ENCODE peak calls at places on chromosomes 11 and 22, in six cellular contexts. V is HepG2, A is K562, C is GM12891, T is H1, H is GM12878. F is an unnamed sample.

GRCh38 chr11:36501236-36501635 is 8.8 kb downstream of the TRAF6 start:
- DNase-seq in T (no peak), A (no peak), V (no peak), H (no peak), C (no peak), F (no peak)

GRCh38 chr22:37019309-37020191 is at the start of the genes MPST and TST:
- DNase-seq in C (peak), H (no peak), V (peak), A (peak), T (no peak), F (peak)

GRCh38 chr11:72598901-72599300 is 75.3 kb downstream of the PDE2A start:
- DNase-seq in C (no peak), H (no peak), T (no peak), A (peak), V (peak), F (no peak)

GRCh38 chr11:455566-456147 is 5.6 kb downstream of the PTDSS2 start:
- DNase-seq in H (no peak), C (no peak), A (no peak), V (no peak), T (no peak), F (no peak)

GRCh38 chr22:30057375-30057774 is 22.9 kb upstream of the HORMAD2 start:
- DNase-seq in A (no peak), T (no peak), H (no peak), V (no peak), C (no peak), F (no peak)

GRCh38 chr22:20203142-20204099 is 52.6 kb upstream of the CCDC188 start:
- DNase-seq in A (peak), T (peak), C (no peak), V (peak), H (no peak), F (no peak)

GRCh38 chr11:126111458-126112116 is 48.9 kb upstream of the CDON start:
- DNase-seq in V (no peak), T (no peak), A (no peak), C (no peak), H (no peak), F (no peak)

GRCh38 chr11:134340354-134340964 is 8.7 kb downstream of the GLB1L2 start:
- DNase-seq in T (no peak), A (no peak), C (no peak), H (no peak), V (no peak), F (no peak)

GRCh38 chr11:78039919-78040671 is 17.0 kb upstream of the KCTD14 start:
- DNase-seq in H (no peak), A (peak), T (no peak), V (peak), C (peak), F (peak)

GRCh38 chr11:63518548-63518947 is 12.7 kb downstream of the LGALS12 start:
- DNase-seq in T (no peak), C (no peak), V (no peak), A (no peak), H (no peak), F (no peak)

GRCh38 chr11:34243620-34244493 is 114.0 kb downstream of the ABTB2 start:
- DNase-seq in T (no peak), H (peak), A (peak), C (peak), V (no peak), F (no peak)

GRCh38 chr11:2929511-2929879 is 275 bp upstream of the PHLDA2 start:
- DNase-seq in C (no peak), T (no peak), H (no peak), V (no peak), A (peak), F (no peak)

GRCh38 chr11:8959546-8960166 is 4.6 kb downstream of the TMEM9B start:
- DNase-seq in V (peak), A (peak), C (peak), T (peak), H (peak), F (peak)

GRCh38 chr11:31246451-31247165 is 122.9 kb downstream of the DCDC1 start:
- DNase-seq in H (no peak), V (no peak), T (no peak), A (no peak), C (no peak), F (no peak)

GRCh38 chr22:36838119-36839030 is 21.5 kb upstream of the PVALB start:
- DNase-seq in C (no peak), H (no peak), V (no peak), A (no peak), T (no peak), F (no peak)

GRCh38 chr11:29208117-29208516 is 808.7 kb downstream of the KCNA4 start:
- DNase-seq in H (no peak), T (no peak), C (no peak), A (no peak), V (no peak), F (no peak)

GRCh38 chr11:117145393-117145761 is 1.3 kb downstream of the PAFAH1B2 start:
- DNase-seq in H (no peak), C (no peak), A (peak), V (peak), T (no peak), F (no peak)

GRCh38 chr22:48261706-48262105 is 1499.3 kb downstream of the TBC1D22A start:
- DNase-seq in T (no peak), C (no peak), A (peak), V (no peak), H (no peak), F (no peak)

GRCh38 chr22:19870153-19871022 is 15.7 kb upstream of the GNB1L start:
- DNase-seq in V (peak), H (no peak), C (no peak), T (no peak), A (no peak), F (no peak)

GRCh38 chr22:28989484-28989883 is 72.1 kb downstream of the C22orf31 start:
- DNase-seq in V (no peak), C (no peak), A (no peak), T (no peak), H (no peak), F (no peak)

GRCh38 chr22:47850644-47851151 is 1088.2 kb downstream of the TBC1D22A start:
- DNase-seq in V (no peak), A (no peak), C (no peak), T (no peak), H (no peak), F (no peak)

GRCh38 chr22:27416553-27417427 is 384.8 kb downstream of the MN1 start:
- DNase-seq in T (peak), A (no peak), V (no peak), C (no peak), H (no peak), F (no peak)

GRCh38 chr22:48306785-48307570 is 1520.7 kb downstream of the BRD1 start:
- DNase-seq in T (no peak), H (no peak), A (no peak), V (no peak), C (no peak), F (no peak)

GRCh38 chr11:65478411-65479183 is 20.2 kb upstream of the MALAT1 start:
- DNase-seq in H (no peak), V (no peak), A (peak), C (no peak), T (no peak), F (no peak)

GRCh38 chr11:17473071-17473744 is 3.4 kb downstream of the ABCC8 start:
- DNase-seq in H (no peak), V (peak), T (peak), A (peak), C (no peak), F (no peak)

GRCh38 chr11:15688351-15688792 is 573.6 kb downstream of the INSC start:
- DNase-seq in V (no peak), C (no peak), A (no peak), T (no peak), H (no peak), F (no peak)

GRCh38 chr22:45310331-45311032 is 748 bp downstream of the FAM118A start:
- DNase-seq in V (no peak), T (no peak), A (no peak), H (no peak), C (no peak), F (no peak)

DNA sequence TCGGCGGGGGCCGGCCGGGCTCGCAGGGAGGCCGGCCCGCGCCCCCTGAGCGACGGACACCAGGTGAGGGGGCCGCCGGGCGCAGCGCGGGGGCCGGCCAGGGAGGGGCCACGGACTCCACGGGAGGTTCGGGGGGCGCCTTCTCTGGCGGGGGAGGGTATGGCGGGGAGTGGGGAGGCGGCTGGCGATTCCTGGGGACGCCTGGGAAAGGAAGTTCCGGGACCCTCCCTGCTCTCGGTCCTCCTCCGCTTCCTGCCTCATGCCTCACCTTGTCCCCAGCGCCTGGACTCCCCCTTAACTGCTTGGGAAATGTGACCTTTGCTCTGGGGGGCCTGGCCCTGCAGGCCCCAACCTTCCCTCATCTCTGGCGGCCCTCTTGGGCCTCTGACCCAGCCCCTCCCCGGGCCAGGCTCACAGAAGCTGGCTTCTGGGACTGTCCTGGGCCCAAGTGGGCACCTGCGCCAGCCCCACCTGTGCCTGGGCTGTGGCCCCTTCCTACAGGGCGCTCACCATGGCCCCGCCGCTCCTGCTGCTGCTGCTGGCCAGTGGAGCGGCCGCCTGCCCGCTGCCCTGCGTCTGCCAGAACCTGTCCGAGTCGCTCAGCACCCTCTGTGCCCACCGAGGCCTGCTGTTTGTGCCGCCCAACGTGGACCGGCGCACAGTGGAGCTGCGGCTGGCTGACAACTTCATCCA is 516 bp downstream of the LRFN4 start:
- DNase-seq in H (no peak), V (peak), C (peak), A (peak), T (no peak), F (peak)
- TF ChIP-seq POLR2A in H (peak), V (no peak), C (no peak), A (no peak), T (no peak), F (no peak)

DNA sequence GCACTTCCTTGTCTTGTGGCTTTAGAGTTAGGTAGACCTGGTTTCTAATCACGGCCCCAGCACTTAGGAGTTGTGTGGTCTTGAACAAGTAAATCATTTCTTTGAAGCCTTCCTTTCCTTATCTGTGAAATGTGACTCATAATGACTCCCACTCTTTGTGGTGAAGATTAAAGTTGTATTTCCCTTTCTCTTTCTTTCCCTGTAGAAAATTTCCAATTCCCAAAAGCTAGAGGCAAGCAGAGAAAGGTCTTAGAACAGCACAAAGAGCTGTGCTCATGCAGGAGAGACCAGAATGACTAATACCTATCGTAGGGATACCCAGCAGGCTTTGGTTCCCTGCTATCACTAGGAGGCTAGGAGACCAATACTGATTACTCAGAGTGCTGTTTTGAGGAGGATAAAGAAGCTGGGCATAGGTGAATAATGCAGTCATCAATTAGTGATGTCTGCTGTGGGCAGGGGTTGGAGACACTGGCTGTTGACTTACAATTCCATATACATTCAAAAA is 270.7 kb upstream of the SYN3 start:
- DNase-seq in T (no peak), A (no peak), H (no peak), V (peak), C (no peak), F (no peak)
- TF ChIP-seq TAF1 in T (no peak), A (no peak), H (no peak), V (no peak), C (no peak), F (no peak)

GRCh38 chr11:12539570-12539969 is 134.7 kb upstream of the TEAD1 start:
- DNase-seq in A (no peak), H (no peak), V (no peak), T (no peak), C (no peak), F (no peak)
- TF ChIP-seq POLR2A in A (no peak), H (no peak), V (no peak), T (no peak), C (no peak), F (no peak)

GRCh38 chr22:18013436-18013835 is 10.9 kb downstream of the MICAL3 start:
- DNase-seq in T (no peak), A (no peak), C (no peak), H (no peak), V (no peak), F (no peak)
- TF ChIP-seq TAF1 in T (no peak), A (no peak), C (no peak), H (no peak), V (no peak), F (no peak)

DNA sequence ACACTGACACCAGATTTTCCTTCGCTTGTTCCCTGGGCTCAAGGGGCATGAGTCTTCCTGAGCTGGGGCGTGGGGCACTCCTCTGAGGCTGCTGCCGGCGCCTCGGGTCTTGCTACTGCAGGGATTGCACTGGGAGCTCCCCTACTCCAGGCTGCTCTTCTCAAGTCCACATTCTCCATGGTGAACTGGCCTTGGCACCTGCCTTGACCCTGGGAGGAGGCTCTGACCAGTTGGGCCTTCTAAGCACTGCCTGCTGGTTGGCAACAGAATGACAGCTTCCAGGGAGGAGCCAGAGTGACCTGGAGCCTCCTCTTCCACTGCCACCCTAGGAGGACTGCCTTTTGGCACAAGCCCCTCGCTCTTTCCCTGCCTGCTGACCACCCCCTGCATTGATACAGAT is 9.5 kb downstream of the FREY1 start:
- DNase-seq in T (no peak), A (no peak), C (no peak), V (no peak), H (no peak), F (no peak)
- TF ChIP-seq POLR2A in T (no peak), A (no peak), C (no peak), V (no peak), H (no peak), F (no peak)

DNA sequence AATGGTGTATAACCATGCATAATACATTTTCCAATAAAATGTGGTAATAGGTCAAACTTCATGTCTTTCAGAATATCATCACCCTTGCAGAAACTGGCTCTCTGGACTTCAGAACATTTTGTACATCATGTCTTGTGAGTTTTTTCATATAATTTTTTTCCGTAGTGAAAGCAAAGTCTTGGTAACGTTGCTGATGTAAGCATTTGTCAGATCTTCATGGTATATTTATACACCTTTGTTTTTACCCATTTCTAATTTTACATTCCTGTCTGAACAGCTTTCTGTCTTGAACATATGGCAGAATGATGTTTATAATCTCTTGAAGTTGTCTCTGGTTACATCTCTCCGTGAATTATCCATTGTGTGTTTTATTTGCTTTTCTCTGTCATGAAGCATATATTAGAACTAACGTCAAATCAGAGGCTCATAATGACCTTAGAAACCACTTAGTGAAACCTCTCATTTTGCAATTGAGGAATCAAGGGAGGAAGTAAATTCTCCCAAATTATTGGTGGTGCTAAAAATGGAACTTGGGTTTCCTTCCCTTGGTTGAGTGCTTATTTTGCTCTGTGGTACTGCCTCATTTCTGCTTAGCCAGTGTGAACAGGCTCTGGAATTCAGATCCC is 37.4 kb downstream of the CSRP3 start:
- DNase-seq in A (no peak), T (no peak), H (no peak), V (no peak), C (no peak), F (no peak)
- TF ChIP-seq TAF1 in A (no peak), T (no peak), H (no peak), V (no peak), C (no peak), F (no peak)

GRCh38 chr11:130451261-130452019 is 3.0 kb downstream of the ADAMTS15 start:
- DNase-seq in C (no peak), T (no peak), A (no peak), H (no peak), V (no peak), F (no peak)

GRCh38 chr11:130448039-130448415 is 418 bp upstream of the ADAMTS15 start:
- DNase-seq in C (no peak), A (no peak), V (no peak), H (no peak), T (no peak), F (no peak)

GRCh38 chr11:130449246-130449990 is 973 bp downstream of the ADAMTS15 start:
- DNase-seq in V (no peak), T (no peak), C (no peak), A (no peak), H (no peak), F (no peak)

GRCh38 chr11:130449996-130450419 is 1.6 kb downstream of the ADAMTS15 start:
- DNase-seq in T (peak), C (no peak), V (no peak), H (no peak), A (peak), F (no peak)

DNA sequence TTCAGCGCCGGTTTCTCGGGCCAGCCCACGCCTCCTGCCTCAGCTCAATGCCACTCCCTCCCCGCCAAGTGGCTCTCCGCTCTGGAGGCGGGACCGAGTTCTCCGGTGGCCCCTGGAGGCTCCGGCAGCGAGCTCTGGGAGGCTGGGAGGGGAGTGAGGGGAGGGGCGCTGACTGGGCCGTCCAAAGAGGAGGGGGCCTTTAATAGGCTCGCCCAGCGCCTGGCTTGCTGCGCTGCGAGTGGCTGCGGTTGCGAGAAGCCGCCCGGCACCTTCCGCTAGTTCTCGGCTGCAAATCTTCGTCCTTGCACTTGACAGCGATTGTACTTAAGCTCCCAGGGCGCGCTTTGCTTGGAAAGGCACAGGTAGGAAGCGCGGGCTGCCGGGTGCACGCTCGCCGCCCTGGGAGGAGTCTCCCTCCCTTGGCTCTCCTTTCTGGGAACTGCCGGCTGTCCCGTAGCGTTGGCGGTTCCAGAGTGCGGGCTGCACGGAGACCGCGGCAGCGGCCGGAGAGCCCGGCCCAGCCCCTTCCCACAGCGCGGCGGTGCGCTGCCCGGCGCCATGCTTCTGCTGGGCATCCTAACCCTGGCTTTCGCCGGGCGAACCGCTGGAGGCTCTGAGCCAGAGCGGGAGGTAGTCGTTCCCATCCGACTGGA is at the start of gene ADAMTS15:
- DNase-seq in T (peak), H (no peak), V (peak), C (no peak), A (no peak), F (no peak)
- TF ChIP-seq POLR2A in T (peak), H (no peak), V (no peak), C (no peak), A (no peak), F (no peak)

DNA sequence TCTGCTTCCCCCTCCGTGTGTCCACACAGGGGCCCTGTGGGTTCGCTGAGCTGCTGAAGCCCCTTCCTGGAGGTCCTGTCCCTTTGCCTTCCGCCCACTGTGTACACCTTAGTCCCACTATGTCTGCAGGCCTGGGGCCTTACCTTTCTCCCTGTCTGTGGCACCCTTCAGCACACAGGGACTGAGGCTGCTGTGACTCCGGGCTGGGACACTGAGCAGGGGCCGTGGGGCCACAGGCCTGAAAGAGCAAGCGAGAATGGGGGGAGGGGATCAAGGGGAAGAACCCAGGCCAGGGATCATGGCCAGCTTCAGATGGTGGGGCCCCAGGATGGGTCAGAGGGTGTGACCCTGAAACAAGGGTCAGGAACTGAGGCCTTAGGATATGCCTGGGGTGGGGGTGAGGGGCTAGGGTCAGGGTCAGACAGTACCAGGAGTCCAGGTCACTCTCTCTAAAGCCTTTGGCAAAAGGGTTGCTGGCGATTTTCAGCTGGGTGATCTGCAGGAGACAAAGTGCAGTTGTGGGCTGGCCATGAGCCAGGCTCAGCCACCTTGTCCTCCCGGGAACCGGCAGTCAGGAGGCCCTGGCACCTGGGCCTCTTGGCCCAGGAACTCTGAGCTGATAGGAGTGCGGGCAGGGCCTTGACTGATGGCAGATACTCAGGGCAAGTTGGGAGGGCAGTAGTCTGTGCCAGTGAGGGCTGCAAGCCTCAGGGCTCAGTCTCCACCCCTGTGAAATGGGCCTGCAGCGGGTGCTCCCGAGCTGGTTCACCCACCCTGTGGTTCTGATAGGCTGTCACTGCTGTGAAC is 2.6 kb upstream of the NUDT8 start:
- DNase-seq in H (no peak), V (peak), T (no peak), C (no peak), A (no peak), F (no peak)
- TF ChIP-seq TAF1 in H (no peak), V (peak), T (no peak), C (no peak), A (no peak), F (no peak)

F was measured in GM12892.